ENCODE peak calls at places on chromosomes 16 and 17, in nine cellular contexts. H, Q, G, F, W, E, M, U and I are unnamed samples.
A peak's percentile ranks its signal among the peaks of the same experiment; 100 is the strongest.

GRCh38 chr16:20899503-20900298 is 457 bp downstream of the DCUN1D3 start:
- DNase-seq in H (no peak), Q (peak; percentile 86), G (peak; percentile 43), F (peak; percentile 18), W (no peak), E (peak; percentile 48), M (no peak), U (no peak), I (no peak)

GRCh38 chr17:55177159-55177913 is 87.4 kb upstream of the HLF start:
- DNase-seq in H (no peak), Q (no peak), G (peak; percentile 89), F (no peak), W (no peak), E (no peak), M (no peak), U (no peak), I (no peak)

GRCh38 chr17:75679706-75680201 is 12.6 kb downstream of the SAP30BP start:
- DNase-seq in H (no peak), Q (peak; percentile 77), G (peak; percentile 89), F (peak; percentile 41), W (no peak), E (peak; percentile 64), M (peak; percentile 56), U (no peak), I (no peak)

GRCh38 chr16:89586853-89587252 is 11.3 kb downstream of the CPNE7 start:
- DNase-seq in H (no peak), Q (no peak), G (no peak), F (no peak), W (no peak), E (no peak), M (no peak), U (no peak), I (no peak)

GRCh38 chr16:5580320-5580719 is 482.7 kb upstream of the EEF2KMT start:
- DNase-seq in H (no peak), Q (no peak), G (no peak), F (no peak), W (no peak), E (no peak), M (no peak), U (no peak), I (no peak)

GRCh38 chr16:4214215-4214621 is 27.7 kb downstream of the SRL start:
- DNase-seq in H (peak; percentile 59), Q (no peak), G (no peak), F (no peak), W (no peak), E (no peak), M (no peak), U (peak; percentile 59), I (no peak)

GRCh38 chr17:32794533-32795246 is 82.2 kb downstream of the MYO1D start:
- DNase-seq in H (peak; percentile 66), Q (no peak), G (peak; percentile 39), F (no peak), W (no peak), E (peak; percentile 62), M (no peak), U (no peak), I (no peak)

GRCh38 chr16:9139965-9140364 is 48.5 kb downstream of the HAPSTR1 start:
- DNase-seq in H (no peak), Q (no peak), G (no peak), F (no peak), W (no peak), E (no peak), M (no peak), U (no peak), I (peak; percentile 55)

GRCh38 chr17:43595466-43595865 is 49.3 kb upstream of the ETV4 start:
- DNase-seq in H (no peak), Q (no peak), G (no peak), F (no peak), W (no peak), E (no peak), M (no peak), U (no peak), I (no peak)

DNA sequence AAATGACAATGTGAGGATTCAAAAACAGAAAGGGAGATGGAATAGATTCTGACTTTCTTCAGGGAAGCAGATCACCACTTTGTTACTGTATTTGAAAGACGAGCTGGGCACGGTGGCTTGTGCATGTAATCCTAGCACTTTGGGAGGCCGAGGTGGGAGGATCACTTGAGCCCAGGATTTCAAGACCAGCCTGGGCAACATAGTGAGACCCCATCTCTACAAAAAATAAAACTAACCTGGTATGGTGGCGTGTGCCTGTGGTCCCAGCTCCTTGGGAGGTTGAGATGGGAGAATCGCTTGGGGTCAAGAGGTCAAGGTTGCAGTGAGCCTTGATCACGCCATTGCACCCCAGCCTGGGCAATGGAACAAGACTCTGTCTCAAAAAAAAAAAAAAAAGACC is 34.0 kb downstream of the PIGL start:
- DNase-seq in H (no peak), Q (no peak), G (no peak), F (no peak), W (no peak), E (no peak), M (no peak), U (no peak), I (no peak)
- H3K9me3 ChIP-seq in H (no peaks in the 10 kb centered on the region), Q (no peaks in the 10 kb centered on the region), G (no peaks in the 10 kb centered on the region), F (no peaks in the 10 kb centered on the region), W (no peaks in the 10 kb centered on the region), E (no peaks in the 10 kb centered on the region), M (no peaks in the 10 kb centered on the region), U (no peaks in the 10 kb centered on the region), I (no peaks in the 10 kb centered on the region)

DNA sequence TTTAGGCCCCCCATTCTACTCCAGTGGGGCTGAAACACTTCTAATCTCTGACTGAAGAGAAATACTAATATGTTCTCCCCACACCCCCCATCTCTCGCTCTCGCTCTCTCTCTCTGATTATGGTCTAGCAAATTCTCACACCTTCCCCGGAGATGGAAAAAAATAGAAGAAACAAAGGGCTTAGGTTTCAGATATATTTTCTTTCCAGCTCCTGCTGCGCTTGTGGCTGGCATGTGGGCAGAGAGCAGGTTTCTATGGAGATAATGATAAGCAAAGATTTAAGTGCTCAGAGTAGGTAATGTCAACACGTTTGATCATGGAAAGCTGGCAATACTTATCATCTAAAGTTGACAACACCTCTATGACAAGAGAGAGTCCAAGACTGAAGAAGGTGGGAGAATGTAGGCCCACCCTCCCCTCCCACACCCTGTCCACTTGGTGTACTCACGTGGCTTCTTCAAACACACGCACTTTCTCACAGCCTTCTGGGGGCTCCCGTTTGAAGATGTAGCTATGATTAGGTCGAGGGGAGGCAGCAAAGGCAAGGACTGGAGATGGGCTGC is 8.0 kb upstream of the SLC35B1 start:
- DNase-seq in H (no peak), Q (no peak), G (no peak), F (no peak), W (no peak), E (no peak), M (no peak), U (no peak), I (no peak)
- H3K27ac ChIP-seq in H (peak overlapping the region; percentile 21), Q (no peak overlapping the region), G (no peak overlapping the region), F (no peak overlapping the region), W (no peak overlapping the region), E (no peak overlapping the region), M (no peak overlapping the region), U (no peak overlapping the region), I (no peak overlapping the region)

GRCh38 chr17:9409430-9409829 is 166.2 kb downstream of the STX8 start:
- DNase-seq in H (no peak), Q (no peak), G (peak; percentile 26), F (no peak), W (no peak), E (no peak), M (no peak), U (no peak), I (no peak)
- H3K4me1 ChIP-seq in H (no peaks in the 10 kb centered on the region), Q (no peaks in the 10 kb centered on the region), G (no peaks in the 10 kb centered on the region), F (peaks cover 13% of the 10 kb centered on the region), W (no peaks in the 10 kb centered on the region), E (no peaks in the 10 kb centered on the region), M (peaks cover 2% of the 10 kb centered on the region), U (no peaks in the 10 kb centered on the region), I (no peaks in the 10 kb centered on the region)

GRCh38 chr16:35215287-35215686 is 1755.9 kb downstream of the TP53TG3F start:
- DNase-seq in H (no peak), Q (no peak), G (no peak), F (no peak), W (no peak), E (no peak), M (no peak), U (no peak), I (no peak)
- H3K9me3 ChIP-seq in H (no peaks in the 10 kb centered on the region), Q (no peaks in the 10 kb centered on the region), G (peaks cover 3% of the 10 kb centered on the region), F (no peaks in the 10 kb centered on the region), W (no peaks in the 10 kb centered on the region), E (no peaks in the 10 kb centered on the region), M (peaks cover 2% of the 10 kb centered on the region), U (no peaks in the 10 kb centered on the region), I (peaks cover 11% of the 10 kb centered on the region)

DNA sequence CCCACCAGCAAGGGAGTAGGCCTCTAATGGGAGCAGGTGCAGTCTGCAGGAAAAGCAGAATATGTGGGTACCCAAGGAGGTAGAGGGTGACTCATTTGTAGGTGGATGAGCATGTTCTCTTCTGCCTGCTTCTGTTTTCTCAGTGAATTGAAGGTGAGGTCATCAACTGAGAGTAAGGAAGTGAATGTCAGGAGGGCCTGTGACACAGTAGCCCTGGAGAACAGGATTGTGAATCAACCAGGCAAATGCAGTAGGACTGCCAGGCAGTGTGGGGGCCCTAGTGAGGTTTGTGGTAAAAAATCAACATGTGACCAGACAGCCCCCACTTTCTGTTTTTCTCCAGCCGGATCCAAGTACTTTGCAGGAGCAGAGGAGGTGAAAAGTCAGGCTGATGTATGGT is 150.5 kb upstream of the SOX9 start:
- DNase-seq in H (no peak), Q (no peak), G (no peak), F (no peak), W (no peak), E (no peak), M (no peak), U (no peak), I (no peak)
- H3K27ac ChIP-seq in H (no peak overlapping the region), Q (no peak overlapping the region), G (no peak overlapping the region), F (no peak overlapping the region), W (no peak overlapping the region), E (no peak overlapping the region), M (no peak overlapping the region), U (no peak overlapping the region), I (no peak overlapping the region)